ENCODE peak calls at places on chromosomes 1 and 21, in four cellular contexts. One of them, this sample, is unnamed.

GRCh38 chr21:17396948-17397347 is 115.9 kb upstream of the CXADR start:
- DNase-seq in bronchial epithelial cell: no peak
- DNase-seq in CD8-positive, alpha-beta T cell: no peak
- DNase-seq in fibroblast of mammary gland: no peak
- DNase-seq in this sample: no peak

GRCh38 chr1:34398916-34399275 is 222.2 kb downstream of the C1orf94 start:
- DNase-seq in bronchial epithelial cell: no peak
- DNase-seq in CD8-positive, alpha-beta T cell: no peak
- DNase-seq in fibroblast of mammary gland: no peak
- DNase-seq in this sample: no peak

GRCh38 chr1:90339822-90340221 is 344.9 kb downstream of the ZNF326 start:
- DNase-seq in bronchial epithelial cell: no peak
- DNase-seq in CD8-positive, alpha-beta T cell: no peak
- DNase-seq in fibroblast of mammary gland: no peak
- DNase-seq in this sample: no peak

GRCh38 chr1:86915737-86916235 is 1.4 kb downstream of the HS2ST1 start:
- DNase-seq in bronchial epithelial cell: no peak
- DNase-seq in CD8-positive, alpha-beta T cell: no peak
- DNase-seq in fibroblast of mammary gland: no peak
- DNase-seq in this sample: no peak

GRCh38 chr1:229578168-229579100 is 19.9 kb upstream of the ABCB10 start:
- DNase-seq in bronchial epithelial cell: no peak
- DNase-seq in CD8-positive, alpha-beta T cell: no peak
- DNase-seq in fibroblast of mammary gland: no peak
- DNase-seq in this sample: no peak

GRCh38 chr1:8746554-8746953 is 70.9 kb downstream of the RERE start:
- DNase-seq in bronchial epithelial cell: peak
- DNase-seq in CD8-positive, alpha-beta T cell: no peak
- DNase-seq in fibroblast of mammary gland: peak
- DNase-seq in this sample: no peak

GRCh38 chr1:19622204-19622603 is 21.9 kb upstream of the NBL1 start:
- DNase-seq in bronchial epithelial cell: peak
- DNase-seq in CD8-positive, alpha-beta T cell: no peak
- DNase-seq in fibroblast of mammary gland: peak
- DNase-seq in this sample: no peak

GRCh38 chr1:230047114-230047865 is 19.7 kb upstream of the GALNT2 start:
- DNase-seq in bronchial epithelial cell: peak
- DNase-seq in CD8-positive, alpha-beta T cell: no peak
- DNase-seq in fibroblast of mammary gland: no peak
- DNase-seq in this sample: no peak

GRCh38 chr1:159944623-159945455 is 574 bp downstream of the IGSF9 start:
- DNase-seq in bronchial epithelial cell: peak
- DNase-seq in CD8-positive, alpha-beta T cell: no peak
- DNase-seq in fibroblast of mammary gland: no peak
- DNase-seq in this sample: no peak

GRCh38 chr21:42153746-42154145 is 65.2 kb upstream of the ABCG1 start:
- DNase-seq in bronchial epithelial cell: no peak
- DNase-seq in CD8-positive, alpha-beta T cell: no peak
- DNase-seq in fibroblast of mammary gland: no peak
- DNase-seq in this sample: no peak

GRCh38 chr1:111570781-111571181 is 48.8 kb upstream of the RAP1A start:
- DNase-seq in bronchial epithelial cell: peak
- DNase-seq in CD8-positive, alpha-beta T cell: peak
- DNase-seq in fibroblast of mammary gland: peak
- DNase-seq in this sample: no peak

GRCh38 chr1:224219612-224220011 is 36.6 kb downstream of the DEGS1 start:
- DNase-seq in bronchial epithelial cell: no peak
- DNase-seq in CD8-positive, alpha-beta T cell: no peak
- DNase-seq in fibroblast of mammary gland: no peak
- DNase-seq in this sample: no peak

GRCh38 chr1:150596095-150596892 is 16.9 kb upstream of the MCL1 start:
- DNase-seq in bronchial epithelial cell: peak
- DNase-seq in CD8-positive, alpha-beta T cell: no peak
- DNase-seq in fibroblast of mammary gland: peak
- DNase-seq in this sample: no peak

GRCh38 chr1:10530281-10530740 is 55.6 kb downstream of the PEX14 start:
- DNase-seq in bronchial epithelial cell: peak
- DNase-seq in CD8-positive, alpha-beta T cell: no peak
- DNase-seq in fibroblast of mammary gland: no peak
- DNase-seq in this sample: no peak

GRCh38 chr1:27955076-27955475 is 4.7 kb upstream of the XKR8 start:
- DNase-seq in bronchial epithelial cell: no peak
- DNase-seq in CD8-positive, alpha-beta T cell: no peak
- DNase-seq in fibroblast of mammary gland: no peak
- DNase-seq in this sample: no peak

GRCh38 chr1:97920275-97920831 is 481 bp downstream of the DPYD start:
- DNase-seq in bronchial epithelial cell: peak
- DNase-seq in CD8-positive, alpha-beta T cell: no peak
- DNase-seq in fibroblast of mammary gland: peak
- DNase-seq in this sample: no peak

GRCh38 chr1:193486671-193487229 is 300.3 kb upstream of the B3GALT2 start:
- DNase-seq in bronchial epithelial cell: peak
- DNase-seq in CD8-positive, alpha-beta T cell: no peak
- DNase-seq in fibroblast of mammary gland: no peak
- DNase-seq in this sample: no peak

GRCh38 chr21:15436031-15436430 is 293.8 kb upstream of the USP25 start:
- DNase-seq in bronchial epithelial cell: no peak
- DNase-seq in CD8-positive, alpha-beta T cell: no peak
- DNase-seq in fibroblast of mammary gland: no peak
- DNase-seq in this sample: no peak

GRCh38 chr1:107464827-107465226 is 324.0 kb downstream of the NTNG1 start:
- DNase-seq in bronchial epithelial cell: no peak
- DNase-seq in CD8-positive, alpha-beta T cell: no peak
- DNase-seq in fibroblast of mammary gland: no peak
- DNase-seq in this sample: no peak

GRCh38 chr1:161198206-161198876 is 513 bp downstream of the ADAMTS4 start:
- DNase-seq in bronchial epithelial cell: peak
- DNase-seq in CD8-positive, alpha-beta T cell: no peak
- DNase-seq in fibroblast of mammary gland: peak
- DNase-seq in this sample: no peak

GRCh38 chr1:217052196-217052595 is 329.0 kb upstream of the ESRRG start:
- DNase-seq in bronchial epithelial cell: peak
- DNase-seq in CD8-positive, alpha-beta T cell: no peak
- DNase-seq in fibroblast of mammary gland: no peak
- DNase-seq in this sample: no peak

GRCh38 chr1:150960646-150961045 is 14.0 kb downstream of the CERS2 start:
- DNase-seq in bronchial epithelial cell: no peak
- DNase-seq in CD8-positive, alpha-beta T cell: no peak
- DNase-seq in fibroblast of mammary gland: no peak
- DNase-seq in this sample: no peak

GRCh38 chr1:64653466-64653865 is 91.4 kb upstream of the RAVER2 start:
- DNase-seq in bronchial epithelial cell: no peak
- DNase-seq in CD8-positive, alpha-beta T cell: no peak
- DNase-seq in fibroblast of mammary gland: peak
- DNase-seq in this sample: no peak

GRCh38 chr1:52662645-52663313 is 29.8 kb downstream of the SHISAL2A start:
- DNase-seq in bronchial epithelial cell: peak
- DNase-seq in CD8-positive, alpha-beta T cell: no peak
- DNase-seq in fibroblast of mammary gland: peak
- DNase-seq in this sample: no peak

GRCh38 chr21:31750843-31751242 is 18.9 kb upstream of the SCAF4 start:
- DNase-seq in bronchial epithelial cell: peak
- DNase-seq in CD8-positive, alpha-beta T cell: no peak
- DNase-seq in fibroblast of mammary gland: peak
- DNase-seq in this sample: no peak

GRCh38 chr1:154493276-154493675 is 8.7 kb upstream of the TDRD10 start:
- DNase-seq in bronchial epithelial cell: no peak
- DNase-seq in CD8-positive, alpha-beta T cell: no peak
- DNase-seq in fibroblast of mammary gland: no peak
- DNase-seq in this sample: no peak

GRCh38 chr1:206714331-206715058 is 29.8 kb downstream of the MAPKAPK2 start:
- DNase-seq in bronchial epithelial cell: peak
- DNase-seq in CD8-positive, alpha-beta T cell: no peak
- DNase-seq in fibroblast of mammary gland: peak
- DNase-seq in this sample: peak

GRCh38 chr1:13549521-13549920 is 34.1 kb upstream of the PDPN start:
- DNase-seq in bronchial epithelial cell: no peak
- DNase-seq in CD8-positive, alpha-beta T cell: no peak
- DNase-seq in fibroblast of mammary gland: no peak
- DNase-seq in this sample: no peak

DNA sequence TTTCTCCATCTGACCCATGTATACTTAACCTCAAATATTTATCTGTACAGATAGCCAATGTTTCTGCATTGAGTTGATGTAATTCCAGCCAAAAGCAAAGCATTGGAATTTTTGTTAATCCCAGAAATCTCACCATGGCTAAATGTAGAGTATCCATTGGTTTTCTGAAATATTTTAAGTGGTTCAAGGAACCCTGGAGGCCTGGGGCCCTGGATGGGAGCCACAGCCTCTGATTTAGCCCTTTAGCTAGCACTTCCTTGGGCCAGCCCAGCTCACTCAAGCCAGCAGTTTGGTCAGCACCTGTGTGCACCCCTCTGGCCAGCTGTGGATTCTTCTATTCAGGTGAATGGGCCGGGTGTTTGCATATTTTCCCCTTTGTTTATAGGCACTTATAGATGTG is 18.8 kb upstream of the EPS8L3 start:
- DNase-seq in bronchial epithelial cell: no peak
- DNase-seq in CD8-positive, alpha-beta T cell: no peak
- DNase-seq in fibroblast of mammary gland: no peak
- DNase-seq in this sample: no peak
- H3K4me3 ChIP-seq in bronchial epithelial cell: no peak
- H3K4me3 ChIP-seq in CD8-positive, alpha-beta T cell: no peak
- H3K4me3 ChIP-seq in fibroblast of mammary gland: no peak
- H3K4me3 ChIP-seq in this sample: no peak

DNA sequence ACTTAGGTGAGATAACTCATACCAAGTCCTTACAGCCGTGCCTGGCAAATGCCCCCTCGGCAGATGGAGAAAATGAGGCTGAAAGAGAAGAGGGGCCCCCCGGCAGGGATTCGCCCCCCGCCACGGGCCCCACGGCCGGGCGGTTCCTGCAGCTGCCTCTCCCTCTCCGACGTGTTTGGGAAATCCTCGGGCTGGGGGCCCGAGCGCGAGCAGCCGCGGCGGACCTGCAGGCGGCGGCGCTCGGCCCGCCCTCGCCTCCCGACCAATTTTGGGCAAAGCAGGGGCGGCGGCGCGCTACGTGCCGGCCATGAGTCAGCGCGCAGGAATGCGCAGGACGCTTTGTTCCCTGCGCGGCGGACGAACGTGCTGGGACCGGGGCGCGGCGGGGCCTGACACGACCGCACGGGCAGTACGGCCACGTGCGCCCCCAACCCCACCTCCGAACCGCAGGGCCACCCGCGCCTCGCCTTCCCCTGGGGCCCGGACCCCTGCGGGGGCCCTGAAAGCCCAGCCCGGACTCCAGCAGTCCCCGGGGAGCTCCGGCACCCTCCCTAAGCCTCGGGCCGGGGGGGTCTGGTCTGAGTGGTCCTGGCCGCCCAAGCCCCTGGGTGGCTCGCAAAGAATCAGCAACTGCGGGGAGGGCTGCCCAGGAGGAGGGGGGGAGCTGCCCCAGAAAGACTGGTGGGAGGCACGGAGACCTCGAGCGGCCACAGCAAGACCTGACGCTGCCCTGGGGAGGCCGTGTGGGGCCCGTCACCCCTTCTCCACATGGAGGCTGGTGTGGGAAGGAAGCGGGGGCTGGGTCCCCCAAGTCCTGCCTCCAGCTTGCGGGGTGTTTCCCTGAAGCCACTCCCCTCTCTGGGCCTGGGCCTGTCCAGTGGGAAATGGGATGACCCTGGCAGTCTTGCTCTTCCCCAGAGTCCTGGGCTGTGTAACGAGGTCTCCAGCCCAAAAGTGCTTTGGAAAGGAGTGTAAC is 11.9 kb upstream of the EDN2 start:
- DNase-seq in bronchial epithelial cell: peak
- DNase-seq in CD8-positive, alpha-beta T cell: no peak
- DNase-seq in fibroblast of mammary gland: peak
- DNase-seq in this sample: peak
- H3K4me3 ChIP-seq in bronchial epithelial cell: no peak
- H3K4me3 ChIP-seq in CD8-positive, alpha-beta T cell: no peak
- H3K4me3 ChIP-seq in fibroblast of mammary gland: no peak
- H3K4me3 ChIP-seq in this sample: peak

GRCh38 chr1:25607123-25607522 is 9.5 kb upstream of the MAN1C1 start:
- DNase-seq in bronchial epithelial cell: no peak
- DNase-seq in CD8-positive, alpha-beta T cell: no peak
- DNase-seq in fibroblast of mammary gland: no peak
- DNase-seq in this sample: no peak

GRCh38 chr1:25610822-25611630 is 5.6 kb upstream of the MAN1C1 start:
- DNase-seq in bronchial epithelial cell: no peak
- DNase-seq in CD8-positive, alpha-beta T cell: peak
- DNase-seq in fibroblast of mammary gland: peak
- DNase-seq in this sample: no peak

GRCh38 chr1:25611843-25612242 is 4.7 kb upstream of the MAN1C1 start:
- DNase-seq in bronchial epithelial cell: no peak
- DNase-seq in CD8-positive, alpha-beta T cell: no peak
- DNase-seq in fibroblast of mammary gland: no peak
- DNase-seq in this sample: no peak

GRCh38 chr1:25609921-25610320 is 6.7 kb upstream of the MAN1C1 start:
- DNase-seq in bronchial epithelial cell: no peak
- DNase-seq in CD8-positive, alpha-beta T cell: no peak
- DNase-seq in fibroblast of mammary gland: no peak
- DNase-seq in this sample: no peak

GRCh38 chr1:25608488-25609178 is 8.0 kb upstream of the MAN1C1 start:
- DNase-seq in bronchial epithelial cell: peak
- DNase-seq in CD8-positive, alpha-beta T cell: peak
- DNase-seq in fibroblast of mammary gland: peak
- DNase-seq in this sample: no peak
- H3K4me3 ChIP-seq in bronchial epithelial cell: no peak
- H3K4me3 ChIP-seq in CD8-positive, alpha-beta T cell: no peak
- H3K4me3 ChIP-seq in fibroblast of mammary gland: no peak
- H3K4me3 ChIP-seq in this sample: no peak

GRCh38 chr1:44805311-44806024 is 1.7 kb downstream of the DYNLT4 start:
- DNase-seq in bronchial epithelial cell: no peak
- DNase-seq in CD8-positive, alpha-beta T cell: no peak
- DNase-seq in fibroblast of mammary gland: no peak
- DNase-seq in this sample: no peak

GRCh38 chr1:44808063-44808937 is at the start of gene BTBD19:
- DNase-seq in bronchial epithelial cell: no peak
- DNase-seq in CD8-positive, alpha-beta T cell: no peak
- DNase-seq in fibroblast of mammary gland: peak
- DNase-seq in this sample: peak

GRCh38 chr1:44807364-44808062 is 362 bp upstream of the DYNLT4 start:
- DNase-seq in bronchial epithelial cell: peak
- DNase-seq in CD8-positive, alpha-beta T cell: peak
- DNase-seq in fibroblast of mammary gland: peak
- DNase-seq in this sample: peak

GRCh38 chr1:44806025-44806703 is 987 bp downstream of the DYNLT4 start:
- DNase-seq in bronchial epithelial cell: no peak
- DNase-seq in CD8-positive, alpha-beta T cell: no peak
- DNase-seq in fibroblast of mammary gland: no peak
- DNase-seq in this sample: no peak

DNA sequence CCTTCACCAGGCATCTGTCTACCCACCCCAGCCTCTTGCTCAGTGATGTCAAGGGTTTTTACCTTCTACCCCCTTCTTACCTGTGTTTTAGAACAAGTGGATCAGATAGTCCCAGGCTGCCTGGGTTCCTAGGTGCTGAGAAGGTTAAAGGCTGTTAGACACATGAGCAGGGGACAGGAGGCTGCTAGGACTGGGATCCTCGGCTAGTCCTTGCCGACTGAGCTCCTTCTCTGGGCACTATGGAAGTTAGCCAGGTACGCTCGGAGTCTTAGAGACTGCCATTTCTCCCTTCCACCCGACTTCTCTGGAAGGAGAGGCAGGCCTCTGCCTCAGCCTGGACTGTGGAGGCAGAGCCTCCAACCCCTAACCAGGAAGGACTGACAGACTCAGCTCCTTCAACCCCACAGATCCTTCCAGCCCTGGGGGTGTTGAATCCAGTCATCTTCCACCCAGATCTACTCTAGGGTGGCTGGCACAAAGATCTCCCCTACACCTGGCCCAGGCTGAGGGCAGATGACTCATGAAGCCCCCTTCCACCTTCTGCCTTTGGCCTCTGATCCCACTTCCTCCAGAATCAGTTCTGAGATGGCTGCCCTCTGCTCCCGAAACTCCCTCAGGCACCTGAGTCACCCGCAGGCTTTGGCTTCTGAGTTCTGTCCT is at the start of gene DYNLT4:
- DNase-seq in bronchial epithelial cell: no peak
- DNase-seq in CD8-positive, alpha-beta T cell: no peak
- DNase-seq in fibroblast of mammary gland: no peak
- DNase-seq in this sample: no peak
- H3K4me3 ChIP-seq in bronchial epithelial cell: no peak
- H3K4me3 ChIP-seq in CD8-positive, alpha-beta T cell: peak
- H3K4me3 ChIP-seq in fibroblast of mammary gland: peak
- H3K4me3 ChIP-seq in this sample: peak

This sample was measured in skeletal muscle cell.